ENCODE peak calls at places on chromosome 6, in four cellular contexts. C is stomach; F is right atrium auricular region; V is effector memory CD4-positive, alpha-beta T cell. L is an unnamed sample.

GRCh38 chr6:33740204-33740608 is 6.5 kb downstream of the IP6K3 start:
- DNase-seq in V (no peak), F (no peak), C (no peak), L (no peak)

GRCh38 chr6:107361568-107362270 is 97.6 kb downstream of the PDSS2 start:
- DNase-seq in V (no peak), C (no peak), F (no peak), L (no peak)

GRCh38 chr6:13496508-13497180 is 9.2 kb upstream of the GFOD1 start:
- DNase-seq in F (no peak), C (no peak), V (no peak), L (no peak)

GRCh38 chr6:67131827-67132226 is 1424.8 kb upstream of the EYS start:
- DNase-seq in V (no peak), F (no peak), C (no peak), L (no peak)

GRCh38 chr6:88538130-88538706 is 372.1 kb upstream of the CNR1 start:
- DNase-seq in C (no peak), V (no peak), F (no peak), L (no peak)

GRCh38 chr6:143368426-143368825 is 82.1 kb downstream of the ADAT2 start:
- DNase-seq in C (no peak), F (no peak), V (no peak), L (no peak)

GRCh38 chr6:112015725-112016124 is 38.2 kb upstream of the CCN6 start:
- DNase-seq in F (no peak), C (no peak), V (no peak), L (no peak)

GRCh38 chr6:160378218-160378617 is 30.0 kb downstream of the SLC22A3 start:
- DNase-seq in V (no peak), C (no peak), F (no peak), L (no peak)

GRCh38 chr6:7008451-7008988 is 99.2 kb upstream of the RREB1 start:
- DNase-seq in V (no peak), F (no peak), C (no peak), L (no peak)

GRCh38 chr6:118804091-118804490 is 89.9 kb upstream of the ASF1A start:
- DNase-seq in V (no peak), C (no peak), F (no peak), L (no peak)

GRCh38 chr6:164152611-164153010 is 738.1 kb downstream of the QKI start:
- DNase-seq in F (no peak), V (no peak), C (no peak), L (no peak)

GRCh38 chr6:159540152-159540551 is 152.9 kb downstream of the SOD2 start:
- DNase-seq in F (no peak), C (no peak), V (no peak), L (no peak)

GRCh38 chr6:149855040-149855654 is 9.0 kb downstream of the LRP11 start:
- DNase-seq in F (no peak), C (peak; percentile 42), V (no peak), L (no peak)

GRCh38 chr6:80132942-80133517 is 26.6 kb downstream of the BCKDHB start:
- DNase-seq in C (peak; percentile 60), V (peak; percentile 9), F (peak; percentile 74), L (peak; percentile 49)

GRCh38 chr6:125274935-125275334 is 26.8 kb downstream of the HDDC2 start:
- DNase-seq in F (no peak), C (no peak), V (no peak), L (no peak)

GRCh38 chr6:139133733-139134360 is 1.0 kb upstream of the HECA start:
- DNase-seq in C (no peak), F (no peak), V (no peak), L (no peak)

GRCh38 chr6:109349419-109349987 is 32.8 kb downstream of the CD164 start:
- DNase-seq in C (peak; percentile 73), F (no peak), V (no peak), L (no peak)

GRCh38 chr6:25034477-25034876 is 98.7 kb upstream of the RIPOR2 start:
- DNase-seq in V (no peak), C (no peak), F (no peak), L (no peak)

GRCh38 chr6:141248056-141248799 is 884.5 kb upstream of the GJE1 start:
- DNase-seq in C (no peak), F (no peak), V (no peak), L (no peak)

GRCh38 chr6:52371656-52372151 is 9.8 kb downstream of the PAQR8 start:
- DNase-seq in V (no peak), C (no peak), F (no peak), L (no peak)

GRCh38 chr6:91099501-91099900 is 512.6 kb upstream of the MAP3K7 start:
- DNase-seq in C (no peak), V (no peak), F (no peak), L (no peak)

GRCh38 chr6:23325065-23325464 is 755.7 kb downstream of the HDGFL1 start:
- DNase-seq in F (no peak), C (no peak), V (no peak), L (no peak)

GRCh38 chr6:149003560-149003959 is 256.7 kb downstream of the UST start:
- DNase-seq in F (no peak), V (no peak), C (no peak), L (no peak)

GRCh38 chr6:170162011-170162770 is 128.7 kb downstream of the DLL1 start:
- DNase-seq in V (no peak), C (no peak), F (no peak), L (no peak)

GRCh38 chr6:118893095-118893881 is 664 bp upstream of the ASF1A start:
- DNase-seq in C (no peak), V (peak; percentile 43), F (no peak), L (peak; percentile 84)

GRCh38 chr6:125714431-125715090 is 34.9 kb upstream of the HEY2 start:
- DNase-seq in C (no peak), F (no peak), V (no peak), L (no peak)

GRCh38 chr6:170177383-170178265 is 113.3 kb downstream of the DLL1 start:
- DNase-seq in V (peak; percentile 10), F (no peak), C (peak; percentile 55), L (peak; percentile 28)

GRCh38 chr6:132483779-132484679 is 28.9 kb downstream of the STX7 start:
- DNase-seq in V (peak; percentile 40), C (no peak), F (no peak), L (peak; percentile 76)

GRCh38 chr6:13761361-13762036 is 49.9 kb upstream of the RANBP9 start:
- DNase-seq in V (no peak), F (no peak), C (no peak), L (no peak)

GRCh38 chr6:26159417-26160273 is 72.4 kb downstream of the HFE start:
- DNase-seq in F (no peak), V (no peak), C (no peak), L (peak; percentile 18)

GRCh38 chr6:104771258-104771832 is 88.4 kb downstream of the HACE1 start:
- DNase-seq in C (no peak), F (no peak), V (no peak), L (peak; percentile 28)

GRCh38 chr6:109606362-109606761 is 84.6 kb downstream of the AK9 start:
- DNase-seq in F (no peak), C (no peak), V (no peak), L (peak; percentile 8)

GRCh38 chr6:118660218-118660569 is 8.8 kb upstream of the CEP85L start:
- DNase-seq in V (peak; percentile 35), F (no peak), C (no peak), L (no peak)

DNA sequence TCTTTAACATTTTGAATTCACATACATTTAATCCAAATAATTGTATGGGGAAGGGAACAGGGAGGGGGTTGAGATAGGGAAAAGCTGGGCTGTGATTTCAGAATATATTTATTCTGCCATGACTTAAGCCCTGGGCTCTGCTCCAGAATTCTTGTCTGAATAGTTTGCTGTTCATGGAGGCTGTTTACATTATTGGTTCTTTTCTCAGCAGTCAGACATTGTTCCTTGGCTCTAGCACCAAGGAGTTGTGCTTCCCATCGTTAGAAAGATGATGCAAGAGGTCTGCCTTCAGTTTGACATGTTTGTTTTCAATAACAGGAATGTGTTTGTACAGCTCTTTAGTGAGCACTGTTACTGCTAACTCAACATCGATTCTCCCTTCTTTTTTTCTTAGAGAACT is 198.8 kb upstream of the CDYL start:
- DNase-seq in C (peak; percentile 36), V (no peak), F (peak; percentile 28), L (no peak)
- H3K27ac ChIP-seq in C (peak overlapping the region; percentile 35), V (no peak overlapping the region), F (no peak overlapping the region), L (no peak overlapping the region)

GRCh38 chr6:87164506-87164905 is 9.1 kb downstream of the ZNF292 start:
- DNase-seq in F (no peak), V (no peak), C (no peak), L (no peak)

GRCh38 chr6:87165169-87165568 is 9.8 kb downstream of the ZNF292 start:
- DNase-seq in V (no peak), F (no peak), C (no peak), L (no peak)

GRCh38 chr6:87161299-87161698 is 5.9 kb downstream of the ZNF292 start:
- DNase-seq in F (no peak), C (no peak), V (no peak), L (no peak)

GRCh38 chr6:87164004-87164403 is 8.6 kb downstream of the ZNF292 start:
- DNase-seq in C (no peak), V (no peak), F (no peak), L (no peak)
- H3K4me3 ChIP-seq in C (no peak overlapping the region), V (no peak overlapping the region), F (no peak overlapping the region), L (peak overlapping the region; percentile 51)

GRCh38 chr6:166958926-166959861 is 2.8 kb upstream of the RNASET2 start:
- DNase-seq in C (no peak), F (no peak), V (peak; percentile 48), L (peak; percentile 84)

GRCh38 chr6:166957087-166957804 is 896 bp upstream of the RNASET2 start:
- DNase-seq in F (peak; percentile 65), C (peak; percentile 61), V (peak; percentile 44), L (peak; percentile 72)

GRCh38 chr6:166959906-166960608 is 3.7 kb upstream of the RNASET2 start:
- DNase-seq in C (no peak), F (no peak), V (no peak), L (no peak)

GRCh38 chr6:166957805-166958076 is 1.4 kb upstream of the RNASET2 start:
- DNase-seq in F (no peak), C (no peak), V (no peak), L (no peak)

GRCh38 chr6:166960609-166960978 is 4.2 kb upstream of the RNASET2 start:
- DNase-seq in F (no peak), C (no peak), V (no peak), L (no peak)
- H3K4me1 ChIP-seq in F (no peaks in the 10 kb centered on the region), C (peaks cover 48% of the 10 kb centered on the region), V (peaks cover 36% of the 10 kb centered on the region), L (peaks cover 37% of the 10 kb centered on the region)

GRCh38 chr6:136762022-136762975 is 30.0 kb downstream of the MAP3K5 start:
- DNase-seq in V (no peak), C (no peak), F (no peak), L (no peak)

GRCh38 chr6:136764522-136764993 is 27.7 kb downstream of the MAP3K5 start:
- DNase-seq in F (no peak), C (no peak), V (no peak), L (no peak)

GRCh38 chr6:136761227-136761922 is 30.9 kb downstream of the MAP3K5 start:
- DNase-seq in C (no peak), V (no peak), F (no peak), L (peak; percentile 60)

GRCh38 chr6:136763716-136764521 is 28.4 kb downstream of the MAP3K5 start:
- DNase-seq in F (no peak), C (no peak), V (no peak), L (no peak)

GRCh38 chr6:136763255-136763654 is 29.0 kb downstream of the MAP3K5 start:
- DNase-seq in F (no peak), V (no peak), C (no peak), L (no peak)
- H3K27ac ChIP-seq in F (no peak overlapping the region), V (no peak overlapping the region), C (peak overlapping the region; percentile 69), L (peak overlapping the region; percentile 77)

L was measured in CD4-positive, CD25-positive, alpha-beta regulatory T cell.